ENCODE peak calls at places on chromosomes 12 and 14, in six cellular contexts. Y, O, N, L, D and Z are unnamed samples.

GRCh38 chr14:71384007-71384605 is 476.8 kb downstream of the PCNX1 start:
- DNase-seq in D (no peak), Y (no peak), L (no peak), N (no peak), O (no peak), Z (no peak)

GRCh38 chr14:61662001-61662400 is 33.3 kb upstream of the HIF1A start:
- DNase-seq in D (no peak), N (no peak), Y (no peak), O (peak; percentile 69), L (peak; percentile 55), Z (no peak)

GRCh38 chr14:92491782-92492181 is 21.8 kb upstream of the RIN3 start:
- DNase-seq in Y (no peak), O (no peak), N (no peak), L (no peak), D (no peak), Z (no peak)

GRCh38 chr12:109833307-109834189 is at the start of gene TRPV4:
- DNase-seq in O (no peak), Y (no peak), D (no peak), N (no peak), L (peak; percentile 42), Z (no peak)

GRCh38 chr14:45238988-45239387 is 14.0 kb downstream of the MIS18BP1 start:
- DNase-seq in D (no peak), O (no peak), Y (no peak), N (no peak), L (no peak), Z (no peak)

GRCh38 chr12:46160981-46161690 is 107.7 kb downstream of the SLC38A1 start:
- DNase-seq in O (no peak), N (no peak), Y (no peak), L (no peak), D (no peak), Z (no peak)

GRCh38 chr12:104672501-104673265 is 215.9 kb downstream of the CHST11 start:
- DNase-seq in N (no peak), Y (no peak), D (no peak), O (peak; percentile 57), L (no peak), Z (no peak)

GRCh38 chr12:54988402-54989054 is 4.0 kb upstream of the TESPA1 start:
- DNase-seq in L (peak; percentile 53), N (peak; percentile 34), O (peak; percentile 52), D (peak; percentile 60), Y (no peak), Z (no peak)

GRCh38 chr14:23469127-23469905 is at the start of gene NGDN:
- DNase-seq in O (peak; percentile 100), D (peak; percentile 96), N (peak; percentile 99), L (peak; percentile 100), Y (peak; percentile 100), Z (peak; percentile 94)

GRCh38 chr14:52299692-52300278 is 14.3 kb upstream of the PTGER2 start:
- DNase-seq in L (peak; percentile 77), O (peak; percentile 76), N (no peak), Y (no peak), D (peak; percentile 18), Z (peak; percentile 64)

GRCh38 chr12:26786491-26787124 is 46.4 kb downstream of the ITPR2 start:
- DNase-seq in D (no peak), N (no peak), Y (no peak), O (peak; percentile 55), L (no peak), Z (no peak)

GRCh38 chr14:54083549-54084239 is 127.1 kb upstream of the BMP4 start:
- DNase-seq in O (no peak), D (no peak), N (no peak), L (peak; percentile 10), Y (no peak), Z (no peak)

GRCh38 chr12:3697311-3697870 is 55.5 kb downstream of the CRACR2A start:
- DNase-seq in N (no peak), O (peak; percentile 33), Y (no peak), L (peak; percentile 48), D (no peak), Z (no peak)

GRCh38 chr12:131085816-131086591 is 132.3 kb downstream of the ADGRD1 start:
- DNase-seq in L (no peak), O (no peak), D (no peak), N (no peak), Y (no peak), Z (no peak)

GRCh38 chr14:52797653-52798052 is 6.2 kb upstream of the GNPNAT1 start:
- DNase-seq in D (no peak), L (no peak), N (no peak), Y (no peak), O (no peak), Z (no peak)

GRCh38 chr14:56487090-56487667 is 92.4 kb upstream of the TMEM260 start:
- DNase-seq in N (no peak), L (peak; percentile 55), D (no peak), Y (no peak), O (peak; percentile 59), Z (no peak)

GRCh38 chr14:65286443-65286842 is 126.1 kb upstream of the FUT8 start:
- DNase-seq in Y (no peak), N (no peak), D (peak; percentile 43), L (no peak), O (no peak), Z (peak; percentile 59)

GRCh38 chr12:95134085-95134484 is 60.7 kb upstream of the NR2C1 start:
- DNase-seq in D (no peak), Y (no peak), N (no peak), L (no peak), O (no peak), Z (no peak)

GRCh38 chr14:38255673-38256357 is at the start of gene CLEC14A:
- DNase-seq in Y (no peak), D (no peak), L (peak; percentile 45), O (no peak), N (no peak), Z (peak; percentile 14)

GRCh38 chr12:57465747-57466505 is 6.3 kb downstream of the GLI1 start:
- DNase-seq in O (no peak), D (no peak), Y (no peak), L (no peak), N (no peak), Z (no peak)

GRCh38 chr12:107492393-107493134 is 193.0 kb upstream of the PWP1 start:
- DNase-seq in O (no peak), D (no peak), Y (no peak), N (no peak), L (no peak), Z (no peak)

GRCh38 chr14:73739174-73739898 is 25.2 kb upstream of the PNMA1 start:
- DNase-seq in N (no peak), D (no peak), O (no peak), Y (no peak), L (no peak), Z (no peak)

GRCh38 chr14:99820702-99821331 is 27.6 kb downstream of the EML1 start:
- DNase-seq in O (no peak), Y (no peak), L (no peak), N (no peak), D (no peak), Z (no peak)

GRCh38 chr12:92543872-92544271 is 158.9 kb upstream of the PLEKHG7 start:
- DNase-seq in N (no peak), D (peak; percentile 85), O (no peak), L (no peak), Y (no peak), Z (no peak)

GRCh38 chr14:22180045-22180444 is 409.0 kb downstream of the DAD1 start:
- DNase-seq in L (no peak), D (no peak), N (no peak), Y (no peak), O (no peak), Z (no peak)
- TF ChIP-seq CTCF in L (no peak), D (no peak), N (no peak), Y (no peak), O (no peak), Z (no peak)

GRCh38 chr14:101553931-101554330 is 7.4 kb upstream of the DIO3 start:
- DNase-seq in O (no peak), N (no peak), L (no peak), D (no peak), Y (no peak), Z (no peak)
- TF ChIP-seq CTCF in O (no peak), N (no peak), L (no peak), D (no peak), Y (no peak), Z (no peak)

GRCh38 chr12:51270847-51271518 is 768 bp upstream of the SMAGP start:
- DNase-seq in Y (peak; percentile 71), O (peak; percentile 88), L (peak; percentile 70), N (no peak), D (no peak), Z (no peak)

GRCh38 chr12:51264297-51264696 is 5.9 kb downstream of the SMAGP start:
- DNase-seq in D (no peak), L (no peak), N (no peak), O (no peak), Y (no peak), Z (no peak)

GRCh38 chr12:51265024-51265423 is 5.2 kb downstream of the SMAGP start:
- DNase-seq in L (no peak), O (no peak), N (no peak), Y (no peak), D (peak; percentile 72), Z (no peak)

GRCh38 chr12:51270067-51270846 is at the start of gene SMAGP:
- DNase-seq in N (peak; percentile 42), D (peak; percentile 69), Y (no peak), L (peak; percentile 36), O (peak; percentile 36), Z (peak; percentile 84)

DNA sequence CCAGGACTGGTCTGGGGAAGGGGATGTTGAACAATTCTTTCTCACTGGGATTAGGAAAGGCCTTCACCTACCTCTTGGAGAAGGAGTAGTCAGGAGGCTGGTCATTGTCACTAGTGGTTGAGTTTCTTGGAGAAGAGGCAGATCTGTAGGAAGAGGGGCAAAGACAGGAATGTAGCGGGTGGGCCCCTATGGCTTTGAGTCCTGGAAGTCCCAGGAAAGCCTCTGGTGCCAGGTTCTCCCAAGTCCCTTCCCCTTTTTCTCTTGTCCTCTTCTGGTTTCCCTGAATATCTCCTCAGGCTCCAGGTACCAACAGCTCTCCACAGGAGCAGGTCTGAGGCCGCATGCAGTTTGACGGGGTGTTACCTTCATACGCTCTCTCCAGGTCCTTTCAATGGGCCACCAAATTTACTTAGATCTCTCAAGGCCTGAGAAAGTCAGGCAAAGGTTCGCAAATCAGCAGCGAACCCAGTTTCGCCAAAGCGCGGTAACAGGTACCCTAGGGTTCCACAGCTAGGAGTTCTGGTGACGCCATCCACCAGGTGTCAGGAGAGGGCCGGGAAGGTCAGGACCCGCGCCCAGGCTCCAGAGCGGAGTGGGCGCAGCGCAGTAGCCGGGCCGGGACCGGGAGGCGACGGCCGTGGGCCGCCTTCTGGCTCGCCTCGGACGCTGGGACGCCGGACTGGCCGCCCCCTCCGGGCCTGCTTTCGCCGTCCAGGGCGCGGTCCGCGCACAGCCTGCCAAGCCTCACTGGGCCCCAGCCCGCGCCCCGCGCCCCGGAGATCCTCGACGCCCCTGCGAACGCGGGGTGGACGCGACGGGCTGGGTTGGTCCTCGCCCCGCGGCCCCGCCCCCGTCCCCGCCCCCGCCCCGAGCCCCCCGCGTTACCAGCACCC is 795 bp downstream of the SMAGP start:
- DNase-seq in D (peak; percentile 25), Y (no peak), N (no peak), O (peak; percentile 43), L (peak; percentile 23), Z (peak; percentile 68)
- TF ChIP-seq CTCF in D (peak; percentile 39), Y (peak; percentile 26), N (no peak), O (peak; percentile 32), L (peak; percentile 30), Z (peak; percentile 27)

DNA sequence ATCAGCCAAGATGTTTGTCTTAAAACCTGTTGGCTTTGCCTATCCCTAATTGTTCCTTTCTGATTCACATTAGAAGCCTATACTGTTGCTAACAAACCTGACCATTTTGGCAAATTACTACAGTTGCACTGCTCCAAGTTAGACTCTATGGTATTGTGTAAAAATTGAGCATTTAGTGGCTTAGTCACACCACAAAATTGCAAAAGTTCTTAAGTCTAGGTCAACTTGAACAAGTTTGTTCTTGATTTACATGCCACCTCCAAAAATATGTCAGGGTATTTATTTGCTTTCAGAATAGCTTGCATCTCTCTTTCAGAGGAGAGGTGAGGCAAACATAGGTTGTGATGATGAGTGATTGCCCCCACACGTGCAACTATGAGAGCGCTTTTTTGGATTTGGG is 27.0 kb upstream of the PTHLH start:
- DNase-seq in N (no peak), O (peak; percentile 78), L (peak; percentile 87), D (no peak), Y (no peak), Z (no peak)
- TF ChIP-seq CTCF in N (no peak), O (no peak), L (no peak), D (no peak), Y (no peak), Z (no peak)